ENCODE peak calls at places on chromosomes 3 and 15, in ten cellular contexts. One of them, this sample, is unnamed.

GRCh38 chr15:68792901-68793766 is 27.6 kb downstream of the ANP32A start:
- DNase-seq in transverse colon: peak; percentile 79
- DNase-seq in K562: no peak
- DNase-seq in HepG2: no peak
- DNase-seq in stomach: peak; percentile 92
- DNase-seq in esophagus muscularis mucosa: no peak
- DNase-seq in endothelial cell of umbilical vein: no peak
- DNase-seq in HCT116: no peak
- DNase-seq in upper lobe of left lung: peak; percentile 86
- DNase-seq in spleen: no peak
- DNase-seq in this sample: no peak

GRCh38 chr15:53974813-53975212 is 3.4 kb upstream of the UNC13C start:
- DNase-seq in transverse colon: no peak
- DNase-seq in K562: no peak
- DNase-seq in HepG2: no peak
- DNase-seq in stomach: no peak
- DNase-seq in esophagus muscularis mucosa: no peak
- DNase-seq in endothelial cell of umbilical vein: no peak
- DNase-seq in HCT116: no peak
- DNase-seq in upper lobe of left lung: no peak
- DNase-seq in spleen: no peak
- DNase-seq in this sample: no peak

GRCh38 chr3:10517616-10518015 is 12.2 kb upstream of the ATP2B2 start:
- DNase-seq in transverse colon: no peak
- DNase-seq in K562: no peak
- DNase-seq in HepG2: no peak
- DNase-seq in stomach: no peak
- DNase-seq in esophagus muscularis mucosa: no peak
- DNase-seq in endothelial cell of umbilical vein: no peak
- DNase-seq in HCT116: no peak
- DNase-seq in upper lobe of left lung: peak; percentile 17
- DNase-seq in spleen: peak; percentile 24
- DNase-seq in this sample: no peak

GRCh38 chr3:102020670-102021069 is 171.4 kb downstream of the NFKBIZ start:
- DNase-seq in transverse colon: no peak
- DNase-seq in K562: no peak
- DNase-seq in HepG2: no peak
- DNase-seq in stomach: no peak
- DNase-seq in esophagus muscularis mucosa: no peak
- DNase-seq in endothelial cell of umbilical vein: no peak
- DNase-seq in HCT116: no peak
- DNase-seq in upper lobe of left lung: no peak
- DNase-seq in spleen: no peak
- DNase-seq in this sample: no peak

GRCh38 chr15:41115088-41115651 is 910 bp downstream of the INO80 start:
- DNase-seq in transverse colon: no peak
- DNase-seq in K562: peak; percentile 21
- DNase-seq in HepG2: peak; percentile 58
- DNase-seq in stomach: no peak
- DNase-seq in esophagus muscularis mucosa: no peak
- DNase-seq in endothelial cell of umbilical vein: peak; percentile 52
- DNase-seq in HCT116: peak; percentile 37
- DNase-seq in upper lobe of left lung: no peak
- DNase-seq in spleen: no peak
- DNase-seq in this sample: peak; percentile 80

GRCh38 chr15:90955911-90956310 is 1.2 kb downstream of the RCCD1 start:
- DNase-seq in transverse colon: peak; percentile 63
- DNase-seq in K562: no peak
- DNase-seq in HepG2: peak; percentile 35
- DNase-seq in stomach: peak; percentile 66
- DNase-seq in esophagus muscularis mucosa: no peak
- DNase-seq in endothelial cell of umbilical vein: no peak
- DNase-seq in HCT116: no peak
- DNase-seq in upper lobe of left lung: no peak
- DNase-seq in spleen: no peak
- DNase-seq in this sample: peak; percentile 11

GRCh38 chr3:2958553-2958952 is 151.6 kb downstream of the IL5RA start:
- DNase-seq in transverse colon: no peak
- DNase-seq in K562: no peak
- DNase-seq in HepG2: no peak
- DNase-seq in stomach: no peak
- DNase-seq in esophagus muscularis mucosa: no peak
- DNase-seq in endothelial cell of umbilical vein: no peak
- DNase-seq in HCT116: no peak
- DNase-seq in upper lobe of left lung: no peak
- DNase-seq in spleen: no peak
- DNase-seq in this sample: no peak

GRCh38 chr15:48602358-48603122 is 43.0 kb downstream of the FBN1 start:
- DNase-seq in transverse colon: no peak
- DNase-seq in K562: no peak
- DNase-seq in HepG2: no peak
- DNase-seq in stomach: no peak
- DNase-seq in esophagus muscularis mucosa: no peak
- DNase-seq in endothelial cell of umbilical vein: peak; percentile 91
- DNase-seq in HCT116: no peak
- DNase-seq in upper lobe of left lung: no peak
- DNase-seq in spleen: no peak
- DNase-seq in this sample: peak; percentile 8

DNA sequence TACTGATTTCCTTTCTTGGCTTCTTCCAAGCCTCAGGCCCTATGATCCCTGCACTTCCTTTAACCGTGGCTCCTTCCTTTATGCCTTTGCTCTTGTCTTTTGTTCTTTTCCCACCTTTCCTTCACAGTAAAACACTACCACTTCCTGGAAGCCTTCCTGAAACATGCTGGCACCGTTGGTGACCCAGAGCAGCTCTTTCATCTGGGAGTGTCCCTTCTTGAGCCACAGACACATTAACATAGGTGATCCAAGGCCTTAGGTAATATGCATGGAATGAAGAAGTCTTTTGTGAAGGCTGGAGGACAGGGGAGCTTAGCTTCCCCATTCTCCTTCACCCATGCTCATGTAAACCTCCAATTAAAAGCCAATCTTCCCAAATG is 39.4 kb downstream of the AMOTL2 start:
- DNase-seq in transverse colon: no peak
- DNase-seq in K562: no peak
- DNase-seq in HepG2: no peak
- DNase-seq in stomach: no peak
- DNase-seq in esophagus muscularis mucosa: no peak
- DNase-seq in endothelial cell of umbilical vein: no peak
- DNase-seq in HCT116: no peak
- DNase-seq in upper lobe of left lung: peak; percentile 66
- DNase-seq in spleen: no peak
- DNase-seq in this sample: no peak
- H3K27ac ChIP-seq in transverse colon: peak overlapping the region; percentile 76
- H3K27ac ChIP-seq in K562: no peak overlapping the region
- H3K27ac ChIP-seq in HepG2: no peak overlapping the region
- H3K27ac ChIP-seq in stomach: peak overlapping the region; percentile 49
- H3K27ac ChIP-seq in esophagus muscularis mucosa: peak overlapping the region; percentile 88
- H3K27ac ChIP-seq in endothelial cell of umbilical vein: no peak overlapping the region
- H3K27ac ChIP-seq in HCT116: no peak overlapping the region
- H3K27ac ChIP-seq in upper lobe of left lung: peak overlapping the region; percentile 80
- H3K27ac ChIP-seq in spleen: no peak overlapping the region
- H3K27ac ChIP-seq in this sample: no peak overlapping the region

GRCh38 chr3:38401563-38401962 is 52.1 kb upstream of the ACVR2B start:
- DNase-seq in transverse colon: no peak
- DNase-seq in K562: no peak
- DNase-seq in HepG2: no peak
- DNase-seq in stomach: no peak
- DNase-seq in esophagus muscularis mucosa: no peak
- DNase-seq in endothelial cell of umbilical vein: no peak
- DNase-seq in HCT116: no peak
- DNase-seq in upper lobe of left lung: no peak
- DNase-seq in spleen: no peak
- DNase-seq in this sample: no peak

DNA sequence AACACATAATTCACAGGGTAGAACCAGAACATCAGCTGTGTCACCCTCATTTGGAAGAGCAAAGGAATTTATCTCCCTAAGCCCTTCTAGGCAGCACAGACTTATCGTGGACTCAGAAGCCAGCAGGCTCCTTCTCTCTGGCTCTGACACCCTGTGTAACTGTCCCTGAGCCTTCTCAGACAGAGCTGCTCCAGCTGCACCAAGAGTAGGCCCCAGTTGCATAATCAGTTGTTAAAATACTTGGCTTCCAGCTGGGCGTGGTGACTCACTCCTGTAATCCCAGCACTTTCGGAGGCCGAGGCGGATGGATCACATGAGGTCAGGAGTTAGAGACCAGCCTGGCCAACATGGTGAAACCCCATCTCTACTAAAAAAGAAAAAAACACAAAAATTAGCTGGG is 49.4 kb upstream of the ACVR2B start:
- DNase-seq in transverse colon: peak; percentile 26
- DNase-seq in K562: no peak
- DNase-seq in HepG2: no peak
- DNase-seq in stomach: no peak
- DNase-seq in esophagus muscularis mucosa: no peak
- DNase-seq in endothelial cell of umbilical vein: no peak
- DNase-seq in HCT116: no peak
- DNase-seq in upper lobe of left lung: peak; percentile 48
- DNase-seq in spleen: no peak
- DNase-seq in this sample: no peak
- TF ChIP-seq POLR2AphosphoS5 in transverse colon: peak; percentile 65
- TF ChIP-seq POLR2AphosphoS5 in K562: no peak
- TF ChIP-seq POLR2AphosphoS5 in HepG2: no peak
- TF ChIP-seq POLR2AphosphoS5 in stomach: no peak
- TF ChIP-seq POLR2AphosphoS5 in esophagus muscularis mucosa: peak; percentile 31
- TF ChIP-seq POLR2AphosphoS5 in endothelial cell of umbilical vein: no peak
- TF ChIP-seq POLR2AphosphoS5 in HCT116: no peak
- TF ChIP-seq POLR2AphosphoS5 in upper lobe of left lung: no peak
- TF ChIP-seq POLR2AphosphoS5 in spleen: no peak
- TF ChIP-seq POLR2AphosphoS5 in this sample: no peak

DNA sequence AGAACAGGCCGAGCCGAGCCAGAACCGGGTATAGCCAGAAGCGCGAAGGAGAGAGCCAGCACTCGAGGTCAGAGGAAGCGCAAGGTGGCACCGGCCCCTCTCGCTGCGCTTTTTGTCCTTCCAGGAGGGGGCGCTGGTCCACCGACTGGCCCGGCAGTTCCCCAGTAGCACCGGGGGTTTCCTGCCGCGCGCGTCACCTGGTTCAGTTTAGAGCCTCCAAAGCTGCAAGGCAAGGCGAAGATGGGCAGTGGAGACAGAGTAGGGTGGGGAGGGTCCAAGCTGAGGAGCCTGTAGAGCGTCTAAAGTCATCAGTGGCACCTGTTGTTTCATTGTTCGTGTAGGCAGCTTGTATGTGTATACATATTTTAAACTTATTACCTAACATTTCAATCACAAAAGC is 7.6 kb upstream of the NR2E3 start:
- DNase-seq in transverse colon: no peak
- DNase-seq in K562: peak; percentile 65
- DNase-seq in HepG2: no peak
- DNase-seq in stomach: no peak
- DNase-seq in esophagus muscularis mucosa: no peak
- DNase-seq in endothelial cell of umbilical vein: no peak
- DNase-seq in HCT116: no peak
- DNase-seq in upper lobe of left lung: no peak
- DNase-seq in spleen: no peak
- DNase-seq in this sample: peak; percentile 84
- TF ChIP-seq CTCF in transverse colon: no peak
- TF ChIP-seq CTCF in K562: peak; percentile 74
- TF ChIP-seq CTCF in HepG2: peak; percentile 75
- TF ChIP-seq CTCF in stomach: no peak
- TF ChIP-seq CTCF in esophagus muscularis mucosa: peak; percentile 33
- TF ChIP-seq CTCF in endothelial cell of umbilical vein: peak; percentile 22
- TF ChIP-seq CTCF in HCT116: peak; percentile 65
- TF ChIP-seq CTCF in upper lobe of left lung: peak; percentile 23
- TF ChIP-seq CTCF in spleen: no peak
- TF ChIP-seq CTCF in this sample: peak; percentile 87

GRCh38 chr15:36635681-36636080 is 56.3 kb downstream of the CDIN1 start:
- DNase-seq in transverse colon: no peak
- DNase-seq in K562: no peak
- DNase-seq in HepG2: no peak
- DNase-seq in stomach: no peak
- DNase-seq in esophagus muscularis mucosa: no peak
- DNase-seq in endothelial cell of umbilical vein: no peak
- DNase-seq in HCT116: no peak
- DNase-seq in upper lobe of left lung: no peak
- DNase-seq in spleen: no peak
- DNase-seq in this sample: no peak
- H3K27ac ChIP-seq in transverse colon: no peak overlapping the region
- H3K27ac ChIP-seq in K562: no peak overlapping the region
- H3K27ac ChIP-seq in HepG2: no peak overlapping the region
- H3K27ac ChIP-seq in stomach: no peak overlapping the region
- H3K27ac ChIP-seq in esophagus muscularis mucosa: no peak overlapping the region
- H3K27ac ChIP-seq in endothelial cell of umbilical vein: no peak overlapping the region
- H3K27ac ChIP-seq in HCT116: no peak overlapping the region
- H3K27ac ChIP-seq in upper lobe of left lung: no peak overlapping the region
- H3K27ac ChIP-seq in spleen: no peak overlapping the region
- H3K27ac ChIP-seq in this sample: no peak overlapping the region

GRCh38 chr3:126014252-126014651 is 45.3 kb downstream of the ROPN1B start:
- DNase-seq in transverse colon: no peak
- DNase-seq in K562: no peak
- DNase-seq in HepG2: no peak
- DNase-seq in stomach: no peak
- DNase-seq in esophagus muscularis mucosa: no peak
- DNase-seq in endothelial cell of umbilical vein: no peak
- DNase-seq in HCT116: no peak
- DNase-seq in upper lobe of left lung: no peak
- DNase-seq in spleen: no peak
- DNase-seq in this sample: no peak
- TF ChIP-seq POLR2AphosphoS5 in transverse colon: peak; percentile 22
- TF ChIP-seq POLR2AphosphoS5 in K562: no peak
- TF ChIP-seq POLR2AphosphoS5 in HepG2: no peak
- TF ChIP-seq POLR2AphosphoS5 in stomach: no peak
- TF ChIP-seq POLR2AphosphoS5 in esophagus muscularis mucosa: no peak
- TF ChIP-seq POLR2AphosphoS5 in endothelial cell of umbilical vein: no peak
- TF ChIP-seq POLR2AphosphoS5 in HCT116: no peak
- TF ChIP-seq POLR2AphosphoS5 in upper lobe of left lung: no peak
- TF ChIP-seq POLR2AphosphoS5 in spleen: no peak
- TF ChIP-seq POLR2AphosphoS5 in this sample: no peak

This sample was measured in GM23338.